ENCODE peak calls at places on chromosome 5, in ten cellular contexts. L, G, F, A, P, C, W, E, Y and V are unnamed samples.

GRCh38 chr5:114101153-114101552 is 260.7 kb upstream of the KCNN2 start:
- DNase-seq in L (peak), G (no peak), F (peak), A (peak), P (peak), C (no peak), W (peak), E (no peak), Y (peak), V (no peak)

GRCh38 chr5:119302449-119302848 is 53.4 kb upstream of the TNFAIP8 start:
- DNase-seq in L (no peak), G (no peak), F (no peak), A (no peak), P (no peak), C (no peak), W (no peak), E (no peak), Y (no peak), V (no peak)

GRCh38 chr5:122436615-122437014 is 124.6 kb downstream of the SNCAIP start:
- DNase-seq in L (no peak), G (no peak), F (no peak), A (no peak), P (no peak), C (no peak), W (no peak), E (no peak), Y (no peak), V (no peak)

GRCh38 chr5:168353216-168353957 is 61.9 kb downstream of the WWC1 start:
- DNase-seq in L (no peak), G (peak), F (peak), A (peak), P (no peak), C (no peak), W (no peak), E (no peak), Y (no peak), V (no peak)

GRCh38 chr5:137220523-137220927 is 278.6 kb downstream of the SPOCK1 start:
- DNase-seq in L (no peak), G (no peak), F (peak), A (peak), P (peak), C (peak), W (peak), E (no peak), Y (peak), V (no peak)

GRCh38 chr5:95794070-95794516 is 28.4 kb downstream of the GLRX start:
- DNase-seq in L (no peak), G (no peak), F (peak), A (peak), P (peak), C (peak), W (no peak), E (no peak), Y (no peak), V (no peak)

GRCh38 chr5:160298189-160298588 is 14.2 kb downstream of the CCNJL start:
- DNase-seq in L (no peak), G (peak), F (no peak), A (no peak), P (no peak), C (no peak), W (no peak), E (peak), Y (no peak), V (no peak)

GRCh38 chr5:89342106-89342876 is 459.3 kb upstream of the MEF2C start:
- DNase-seq in L (peak), G (no peak), F (peak), A (peak), P (no peak), C (peak), W (peak), E (no peak), Y (no peak), V (no peak)

GRCh38 chr5:38529955-38530644 is 26.3 kb downstream of the LIFR start:
- DNase-seq in L (no peak), G (no peak), F (no peak), A (no peak), P (no peak), C (no peak), W (no peak), E (no peak), Y (no peak), V (no peak)

GRCh38 chr5:88244686-88245085 is 24.0 kb downstream of the TMEM161B start:
- DNase-seq in L (no peak), G (no peak), F (no peak), A (peak), P (no peak), C (no peak), W (no peak), E (no peak), Y (no peak), V (no peak)

GRCh38 chr5:73902327-73903051 is 276.5 kb downstream of the ARHGEF28 start:
- DNase-seq in L (peak), G (no peak), F (peak), A (peak), P (peak), C (peak), W (peak), E (no peak), Y (peak), V (no peak)

GRCh38 chr5:173204185-173204979 is 30.6 kb downstream of the NKX2-5 start:
- DNase-seq in L (peak), G (no peak), F (peak), A (peak), P (no peak), C (no peak), W (no peak), E (no peak), Y (no peak), V (no peak)

GRCh38 chr5:71996789-71997188 is 110.5 kb upstream of the MAP1B start:
- DNase-seq in L (no peak), G (no peak), F (no peak), A (no peak), P (no peak), C (no peak), W (no peak), E (no peak), Y (no peak), V (no peak)

GRCh38 chr5:90557391-90557790 is 1.2 kb upstream of the ADGRV1 start:
- DNase-seq in L (no peak), G (no peak), F (no peak), A (no peak), P (no peak), C (no peak), W (no peak), E (no peak), Y (peak), V (no peak)

GRCh38 chr5:6714221-6715041 is 1.2 kb downstream of the TENT4A start:
- DNase-seq in L (no peak), G (no peak), F (no peak), A (no peak), P (peak), C (no peak), W (no peak), E (peak), Y (peak), V (no peak)

GRCh38 chr5:34039398-34040157 is 3.4 kb downstream of the C1QTNF3 start:
- DNase-seq in L (no peak), G (no peak), F (no peak), A (no peak), P (no peak), C (no peak), W (no peak), E (no peak), Y (no peak), V (no peak)

GRCh38 chr5:111129938-111130337 is 37.8 kb downstream of the WDR36 start:
- DNase-seq in L (no peak), G (no peak), F (peak), A (peak), P (no peak), C (peak), W (peak), E (no peak), Y (no peak), V (no peak)

GRCh38 chr5:135705230-135705631 is 126.4 kb upstream of the CXCL14 start:
- DNase-seq in L (no peak), G (peak), F (no peak), A (peak), P (no peak), C (no peak), W (no peak), E (no peak), Y (no peak), V (no peak)

GRCh38 chr5:107329850-107330249 is 340.9 kb downstream of the EFNA5 start:
- DNase-seq in L (no peak), G (no peak), F (no peak), A (no peak), P (no peak), C (no peak), W (no peak), E (no peak), Y (no peak), V (no peak)

DNA sequence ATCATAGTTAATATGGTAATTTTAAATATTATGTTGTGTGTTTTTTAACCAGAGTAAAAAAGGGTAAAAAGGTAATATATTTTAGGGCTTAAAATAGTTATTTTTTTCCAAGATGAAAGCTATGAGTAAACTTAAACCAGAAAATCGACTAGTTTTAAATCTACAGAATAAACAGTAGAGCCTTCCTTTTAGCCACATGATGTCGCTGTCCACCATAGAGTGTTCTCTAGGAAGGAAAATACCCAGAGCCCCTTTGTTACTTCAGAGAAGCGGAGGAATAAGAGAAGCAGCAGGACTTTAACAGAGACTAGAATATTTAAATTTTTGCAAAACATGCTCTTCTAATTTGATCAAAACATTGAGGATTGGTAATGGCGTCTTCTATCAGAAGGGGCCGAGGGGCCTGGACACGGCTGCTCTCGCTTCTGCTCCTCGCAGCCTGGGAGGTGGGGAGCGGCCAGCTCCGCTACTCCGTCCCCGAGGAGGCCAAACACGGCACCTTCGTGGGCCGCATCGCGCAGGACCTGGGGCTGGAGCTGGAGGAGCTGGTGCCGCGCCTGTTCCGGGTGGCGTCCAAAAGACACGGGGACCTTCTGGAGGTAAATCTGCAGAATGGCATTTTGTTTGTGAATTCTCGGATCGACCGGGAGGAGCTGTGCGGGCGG is at the start of gene PCDHA2:
- DNase-seq in L (no peak), G (no peak), F (no peak), A (no peak), P (peak), C (no peak), W (no peak), E (no peak), Y (peak), V (no peak)
- TF ChIP-seq CTCF in L (no peak), G (no peak), F (no peak), A (no peak), P (no peak), C (no peak), W (peak), E (no peak), Y (peak), V (no peak)

GRCh38 chr5:64680289-64680688 is 10.0 kb upstream of the SHISAL2B start:
- DNase-seq in L (no peak), G (no peak), F (no peak), A (no peak), P (no peak), C (no peak), W (no peak), E (no peak), Y (peak), V (no peak)
- TF ChIP-seq CTCF in L (no peak), G (no peak), F (peak), A (peak), P (no peak), C (no peak), W (peak), E (no peak), Y (peak), V (no peak)

GRCh38 chr5:131164931-131165727 is at the start of gene HINT1:
- DNase-seq in L (peak), G (peak), F (peak), A (peak), P (peak), C (peak), W (peak), E (peak), Y (peak), V (peak)
- TF ChIP-seq CTCF in L (peak), G (no peak), F (no peak), A (peak), P (peak), C (peak), W (no peak), E (no peak), Y (peak), V (peak)

DNA sequence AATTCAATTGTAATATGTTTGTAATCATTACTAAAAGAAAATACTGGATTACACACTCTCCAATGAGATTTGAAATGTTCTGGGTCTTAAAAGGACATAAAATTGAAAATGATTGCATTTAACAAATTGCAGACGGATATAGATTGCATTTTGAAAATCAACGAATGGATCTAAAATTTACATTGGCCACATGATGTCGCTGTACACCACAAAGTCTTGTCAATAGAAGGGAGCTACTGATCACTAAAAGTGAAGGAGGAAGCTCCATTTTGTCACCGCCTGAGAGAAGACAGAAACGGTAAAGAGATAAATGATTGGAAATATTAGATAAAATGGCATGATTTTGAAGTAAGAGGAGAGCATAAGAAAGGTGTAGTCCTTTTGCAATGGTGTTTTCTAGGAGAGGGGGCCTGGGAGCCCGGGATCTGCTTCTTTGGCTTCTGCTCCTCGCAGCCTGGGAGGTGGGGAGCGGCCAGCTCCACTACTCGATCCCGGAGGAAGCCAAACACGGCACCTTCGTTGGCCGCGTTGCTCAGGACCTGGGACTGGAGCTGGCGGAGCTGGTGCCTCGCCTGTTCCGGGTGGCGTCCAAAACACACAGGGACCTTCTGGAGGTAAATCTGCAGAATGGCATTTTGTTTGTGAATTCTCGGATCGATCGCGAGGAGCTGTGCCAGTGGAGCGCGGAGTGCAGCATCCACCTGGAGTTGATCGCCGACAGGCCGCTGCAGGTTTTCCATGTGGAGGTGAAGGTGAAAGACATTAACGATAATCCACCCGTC is at the start of gene PCDHA1:
- DNase-seq in L (no peak), G (no peak), F (no peak), A (no peak), P (peak), C (no peak), W (no peak), E (no peak), Y (no peak), V (peak)
- TF ChIP-seq CTCF in L (no peak), G (no peak), F (no peak), A (no peak), P (peak), C (no peak), W (no peak), E (peak), Y (peak), V (no peak)

DNA sequence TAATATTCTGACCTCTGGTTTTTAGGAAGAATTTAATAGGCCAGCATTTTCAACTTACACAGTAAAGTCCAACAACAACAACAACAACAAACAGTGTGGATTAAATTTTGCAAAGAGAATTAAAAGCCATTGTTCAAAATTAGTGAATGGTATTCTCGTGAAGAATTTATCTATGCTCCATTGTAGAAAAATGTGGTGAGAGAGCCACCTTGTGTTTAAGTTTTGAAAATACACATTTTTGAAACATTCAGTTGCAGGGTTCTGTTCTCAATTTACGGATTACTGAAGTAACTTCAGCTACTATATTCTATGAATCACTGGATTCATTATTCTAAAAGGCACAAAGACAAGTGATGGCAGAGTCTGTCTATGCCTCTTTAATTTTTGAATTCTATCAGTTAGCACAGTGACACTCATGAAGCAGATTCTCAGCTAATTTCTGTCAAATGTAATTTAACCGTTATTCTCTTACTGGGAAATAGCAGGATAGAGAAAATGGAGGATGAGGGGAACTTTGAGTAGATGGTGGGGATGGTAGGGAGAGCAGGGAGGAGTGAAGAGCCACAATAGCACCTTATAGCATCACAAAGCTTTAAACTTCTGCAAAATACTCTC is 11.0 kb downstream of the CCDC152 start:
- DNase-seq in L (peak), G (no peak), F (peak), A (peak), P (no peak), C (no peak), W (no peak), E (no peak), Y (peak), V (no peak)
- TF ChIP-seq CTCF in L (peak), G (no peak), F (peak), A (peak), P (peak), C (peak), W (peak), E (peak), Y (peak), V (peak)

GRCh38 chr5:158770506-158770905 is 329.2 kb downstream of the EBF1 start:
- DNase-seq in L (no peak), G (no peak), F (no peak), A (no peak), P (peak), C (no peak), W (no peak), E (no peak), Y (peak), V (no peak)
- TF ChIP-seq CTCF in L (peak), G (no peak), F (peak), A (no peak), P (peak), C (peak), W (peak), E (peak), Y (peak), V (peak)